ENCODE peak calls at places on chromosomes 11 and 22, in six cellular contexts. Q is effector CD4-positive, alpha-beta T cell; T is NCI-H1105 treated with DMSO at 0.1 percent for 48 hours; X is lung; G is CD4-positive, alpha-beta T cell; N is AG09319. A is an unnamed sample.

GRCh38 chr11:71076021-71076420 is 176.4 kb downstream of the SHANK2 start:
- DNase-seq in N (no peak), T (no peak), X (no peak), Q (no peak), G (no peak), A (no peak)

GRCh38 chr11:102256251-102256650 is 61.0 kb upstream of the BIRC3 start:
- DNase-seq in G (no peak), N (no peak), X (no peak), T (no peak), Q (no peak), A (no peak)

GRCh38 chr11:133040289-133040893 is 491.9 kb downstream of the OPCML start:
- DNase-seq in G (no peak), N (no peak), X (no peak), T (no peak), Q (no peak), A (no peak)

GRCh38 chr22:32053165-32053755 is 10.2 kb downstream of the SLC5A1 start:
- DNase-seq in T (no peak), X (no peak), Q (no peak), G (no peak), N (no peak), A (no peak)

GRCh38 chr11:67641302-67642147 is 2.0 kb upstream of the TBX10 start:
- DNase-seq in T (no peak), Q (no peak), N (no peak), G (no peak), X (no peak), A (no peak)

GRCh38 chr22:24333301-24333700 is 62.7 kb downstream of the SPECC1L start:
- DNase-seq in G (no peak), Q (no peak), T (no peak), N (no peak), X (no peak), A (no peak)

GRCh38 chr11:65434057-65434666 is 11.6 kb downstream of the NEAT1 start:
- DNase-seq in G (no peak), X (peak), Q (no peak), T (no peak), N (no peak), A (no peak)

GRCh38 chr11:74169736-74170458 is 905 bp downstream of the C2CD3 start:
- DNase-seq in N (no peak), T (no peak), X (no peak), Q (no peak), G (no peak), A (peak)

GRCh38 chr11:127627629-127628462 is 627.3 kb upstream of the KIRREL3 start:
- DNase-seq in Q (no peak), X (no peak), T (peak), G (no peak), N (no peak), A (peak)

GRCh38 chr11:32990481-32990880 is 25.2 kb upstream of the DEPDC7 start:
- DNase-seq in X (no peak), T (no peak), G (no peak), Q (no peak), N (no peak), A (no peak)

GRCh38 chr11:57309106-57310059 is 15.4 kb downstream of the TNKS1BP1 start:
- DNase-seq in X (no peak), T (no peak), N (no peak), Q (no peak), G (no peak), A (no peak)

GRCh38 chr22:22816171-22816514 is 71.5 kb upstream of the IGLL5 start:
- DNase-seq in X (no peak), Q (no peak), N (no peak), T (no peak), G (no peak), A (no peak)

GRCh38 chr11:3955299-3955665 is 99.8 kb downstream of the STIM1 start:
- DNase-seq in T (no peak), G (no peak), X (no peak), Q (no peak), N (no peak), A (no peak)

GRCh38 chr11:122861631-122862030 is 20.9 kb upstream of the JHY start:
- DNase-seq in Q (no peak), G (no peak), X (no peak), N (no peak), T (no peak), A (no peak)

GRCh38 chr11:77252555-77253270 is 48.8 kb downstream of the GDPD4 start:
- DNase-seq in Q (no peak), G (no peak), T (no peak), N (no peak), X (no peak), A (no peak)

GRCh38 chr11:129792663-129793062 is 23.0 kb upstream of the TMEM45B start:
- DNase-seq in G (no peak), Q (no peak), N (no peak), T (no peak), X (no peak), A (no peak)

GRCh38 chr11:57778318-57779037 is 16.9 kb downstream of the CTNND1 start:
- DNase-seq in N (peak), T (peak), Q (no peak), G (no peak), X (peak), A (peak)

GRCh38 chr22:39839198-39839597 is 54.4 kb downstream of the ENTHD1 start:
- DNase-seq in T (no peak), Q (no peak), N (no peak), G (no peak), X (no peak), A (no peak)

GRCh38 chr22:39214006-39214382 is 30.8 kb downstream of the PDGFB start:
- DNase-seq in Q (no peak), N (no peak), T (no peak), X (no peak), G (no peak), A (no peak)